ENCODE peak calls at places on chromosomes 6 and 20, in ten cellular contexts. One of them, this sample, is unnamed.

GRCh38 chr6:35489995-35490791 is 6.7 kb downstream of the TEAD3 start:
- DNase-seq in CD4-positive, alpha-beta T cell: no peak
- DNase-seq in HepG2: no peak
- DNase-seq in trophoblast cell: no peak
- DNase-seq in IMR-90: peak
- DNase-seq in GM12864: no peak
- DNase-seq in ovary: peak
- DNase-seq in NCI-H1436 treated with DMSO at 0.1 percent for 48 hours: no peak
- DNase-seq in tibial nerve: peak
- DNase-seq in Ammon's horn: no peak
- DNase-seq in this sample: peak

GRCh38 chr20:20393770-20394169 is 25.9 kb downstream of the INSM1 start:
- DNase-seq in CD4-positive, alpha-beta T cell: no peak
- DNase-seq in HepG2: no peak
- DNase-seq in trophoblast cell: no peak
- DNase-seq in IMR-90: peak
- DNase-seq in GM12864: no peak
- DNase-seq in ovary: no peak
- DNase-seq in NCI-H1436 treated with DMSO at 0.1 percent for 48 hours: no peak
- DNase-seq in tibial nerve: no peak
- DNase-seq in Ammon's horn: no peak
- DNase-seq in this sample: no peak

GRCh38 chr20:60984666-60985065 is 267.4 kb upstream of the CDH4 start:
- DNase-seq in CD4-positive, alpha-beta T cell: no peak
- DNase-seq in HepG2: no peak
- DNase-seq in trophoblast cell: no peak
- DNase-seq in IMR-90: no peak
- DNase-seq in GM12864: no peak
- DNase-seq in ovary: no peak
- DNase-seq in NCI-H1436 treated with DMSO at 0.1 percent for 48 hours: no peak
- DNase-seq in tibial nerve: no peak
- DNase-seq in Ammon's horn: no peak
- DNase-seq in this sample: no peak

GRCh38 chr6:75368151-75368779 is 83.7 kb upstream of the TMEM30A start:
- DNase-seq in CD4-positive, alpha-beta T cell: no peak
- DNase-seq in HepG2: peak
- DNase-seq in trophoblast cell: peak
- DNase-seq in IMR-90: peak
- DNase-seq in GM12864: no peak
- DNase-seq in ovary: no peak
- DNase-seq in NCI-H1436 treated with DMSO at 0.1 percent for 48 hours: no peak
- DNase-seq in tibial nerve: no peak
- DNase-seq in Ammon's horn: no peak
- DNase-seq in this sample: peak

GRCh38 chr6:155599571-155599970 is 143.9 kb upstream of the NOX3 start:
- DNase-seq in CD4-positive, alpha-beta T cell: no peak
- DNase-seq in HepG2: no peak
- DNase-seq in trophoblast cell: no peak
- DNase-seq in IMR-90: no peak
- DNase-seq in GM12864: no peak
- DNase-seq in ovary: no peak
- DNase-seq in NCI-H1436 treated with DMSO at 0.1 percent for 48 hours: no peak
- DNase-seq in tibial nerve: no peak
- DNase-seq in Ammon's horn: peak
- DNase-seq in this sample: peak

GRCh38 chr6:77015350-77015749 is 447.9 kb downstream of the HTR1B start:
- DNase-seq in CD4-positive, alpha-beta T cell: no peak
- DNase-seq in HepG2: no peak
- DNase-seq in trophoblast cell: no peak
- DNase-seq in IMR-90: peak
- DNase-seq in GM12864: no peak
- DNase-seq in ovary: no peak
- DNase-seq in NCI-H1436 treated with DMSO at 0.1 percent for 48 hours: no peak
- DNase-seq in tibial nerve: no peak
- DNase-seq in Ammon's horn: peak
- DNase-seq in this sample: no peak

GRCh38 chr6:78629154-78629721 is 238.1 kb upstream of the IRAK1BP1 start:
- DNase-seq in CD4-positive, alpha-beta T cell: no peak
- DNase-seq in HepG2: no peak
- DNase-seq in trophoblast cell: no peak
- DNase-seq in IMR-90: peak
- DNase-seq in GM12864: no peak
- DNase-seq in ovary: no peak
- DNase-seq in NCI-H1436 treated with DMSO at 0.1 percent for 48 hours: no peak
- DNase-seq in tibial nerve: no peak
- DNase-seq in Ammon's horn: peak
- DNase-seq in this sample: peak

GRCh38 chr6:52746213-52746612 is 17.1 kb downstream of the GSTA2 start:
- DNase-seq in CD4-positive, alpha-beta T cell: no peak
- DNase-seq in HepG2: no peak
- DNase-seq in trophoblast cell: no peak
- DNase-seq in IMR-90: no peak
- DNase-seq in GM12864: no peak
- DNase-seq in ovary: no peak
- DNase-seq in NCI-H1436 treated with DMSO at 0.1 percent for 48 hours: no peak
- DNase-seq in tibial nerve: no peak
- DNase-seq in Ammon's horn: no peak
- DNase-seq in this sample: no peak

GRCh38 chr6:143279385-143279784 is 171.1 kb downstream of the ADAT2 start:
- DNase-seq in CD4-positive, alpha-beta T cell: no peak
- DNase-seq in HepG2: peak
- DNase-seq in trophoblast cell: no peak
- DNase-seq in IMR-90: peak
- DNase-seq in GM12864: no peak
- DNase-seq in ovary: no peak
- DNase-seq in NCI-H1436 treated with DMSO at 0.1 percent for 48 hours: no peak
- DNase-seq in tibial nerve: no peak
- DNase-seq in Ammon's horn: no peak
- DNase-seq in this sample: peak

GRCh38 chr20:57662313-57663240 is 42.4 kb upstream of the ZBP1 start:
- DNase-seq in CD4-positive, alpha-beta T cell: no peak
- DNase-seq in HepG2: no peak
- DNase-seq in trophoblast cell: peak
- DNase-seq in IMR-90: no peak
- DNase-seq in GM12864: no peak
- DNase-seq in ovary: peak
- DNase-seq in NCI-H1436 treated with DMSO at 0.1 percent for 48 hours: no peak
- DNase-seq in tibial nerve: no peak
- DNase-seq in Ammon's horn: no peak
- DNase-seq in this sample: peak

GRCh38 chr6:143941852-143942627 is 66.0 kb downstream of the PLAGL1 start:
- DNase-seq in CD4-positive, alpha-beta T cell: peak
- DNase-seq in HepG2: peak
- DNase-seq in trophoblast cell: no peak
- DNase-seq in IMR-90: peak
- DNase-seq in GM12864: peak
- DNase-seq in ovary: peak
- DNase-seq in NCI-H1436 treated with DMSO at 0.1 percent for 48 hours: no peak
- DNase-seq in tibial nerve: no peak
- DNase-seq in Ammon's horn: peak
- DNase-seq in this sample: peak

GRCh38 chr6:118501099-118501498 is 47.0 kb upstream of the PLN start:
- DNase-seq in CD4-positive, alpha-beta T cell: no peak
- DNase-seq in HepG2: no peak
- DNase-seq in trophoblast cell: no peak
- DNase-seq in IMR-90: no peak
- DNase-seq in GM12864: no peak
- DNase-seq in ovary: no peak
- DNase-seq in NCI-H1436 treated with DMSO at 0.1 percent for 48 hours: no peak
- DNase-seq in tibial nerve: no peak
- DNase-seq in Ammon's horn: no peak
- DNase-seq in this sample: no peak

GRCh38 chr6:150876598-150876997 is 11.1 kb downstream of the MTHFD1L start:
- DNase-seq in CD4-positive, alpha-beta T cell: no peak
- DNase-seq in HepG2: no peak
- DNase-seq in trophoblast cell: no peak
- DNase-seq in IMR-90: peak
- DNase-seq in GM12864: no peak
- DNase-seq in ovary: no peak
- DNase-seq in NCI-H1436 treated with DMSO at 0.1 percent for 48 hours: no peak
- DNase-seq in tibial nerve: no peak
- DNase-seq in Ammon's horn: peak
- DNase-seq in this sample: no peak

GRCh38 chr6:29926795-29927427 is 15.4 kb upstream of the HLA-A start:
- DNase-seq in CD4-positive, alpha-beta T cell: peak
- DNase-seq in HepG2: peak
- DNase-seq in trophoblast cell: peak
- DNase-seq in IMR-90: peak
- DNase-seq in GM12864: no peak
- DNase-seq in ovary: peak
- DNase-seq in NCI-H1436 treated with DMSO at 0.1 percent for 48 hours: peak
- DNase-seq in tibial nerve: peak
- DNase-seq in Ammon's horn: peak
- DNase-seq in this sample: peak

GRCh38 chr20:14921546-14921945 is 584.1 kb upstream of the FLRT3 start:
- DNase-seq in CD4-positive, alpha-beta T cell: no peak
- DNase-seq in HepG2: no peak
- DNase-seq in trophoblast cell: no peak
- DNase-seq in IMR-90: no peak
- DNase-seq in GM12864: no peak
- DNase-seq in ovary: no peak
- DNase-seq in NCI-H1436 treated with DMSO at 0.1 percent for 48 hours: no peak
- DNase-seq in tibial nerve: no peak
- DNase-seq in Ammon's horn: no peak
- DNase-seq in this sample: no peak

GRCh38 chr6:33620584-33621395 is at the start of gene ITPR3:
- DNase-seq in CD4-positive, alpha-beta T cell: peak
- DNase-seq in HepG2: no peak
- DNase-seq in trophoblast cell: no peak
- DNase-seq in IMR-90: peak
- DNase-seq in GM12864: no peak
- DNase-seq in ovary: peak
- DNase-seq in NCI-H1436 treated with DMSO at 0.1 percent for 48 hours: no peak
- DNase-seq in tibial nerve: no peak
- DNase-seq in Ammon's horn: no peak
- DNase-seq in this sample: peak

GRCh38 chr6:9140861-9141534 is 705.7 kb upstream of the SLC35B3 start:
- DNase-seq in CD4-positive, alpha-beta T cell: no peak
- DNase-seq in HepG2: no peak
- DNase-seq in trophoblast cell: no peak
- DNase-seq in IMR-90: peak
- DNase-seq in GM12864: no peak
- DNase-seq in ovary: no peak
- DNase-seq in NCI-H1436 treated with DMSO at 0.1 percent for 48 hours: peak
- DNase-seq in tibial nerve: no peak
- DNase-seq in Ammon's horn: peak
- DNase-seq in this sample: no peak

GRCh38 chr20:62716198-62716940 is 7.7 kb downstream of the NTSR1 start:
- DNase-seq in CD4-positive, alpha-beta T cell: peak
- DNase-seq in HepG2: no peak
- DNase-seq in trophoblast cell: no peak
- DNase-seq in IMR-90: peak
- DNase-seq in GM12864: no peak
- DNase-seq in ovary: no peak
- DNase-seq in NCI-H1436 treated with DMSO at 0.1 percent for 48 hours: no peak
- DNase-seq in tibial nerve: no peak
- DNase-seq in Ammon's horn: no peak
- DNase-seq in this sample: no peak

GRCh38 chr20:52497731-52498130 is 306.2 kb upstream of the ZFP64 start:
- DNase-seq in CD4-positive, alpha-beta T cell: no peak
- DNase-seq in HepG2: no peak
- DNase-seq in trophoblast cell: no peak
- DNase-seq in IMR-90: peak
- DNase-seq in GM12864: no peak
- DNase-seq in ovary: no peak
- DNase-seq in NCI-H1436 treated with DMSO at 0.1 percent for 48 hours: no peak
- DNase-seq in tibial nerve: no peak
- DNase-seq in Ammon's horn: no peak
- DNase-seq in this sample: no peak

GRCh38 chr20:25314497-25315417 is 66.9 kb downstream of the PYGB start:
- DNase-seq in CD4-positive, alpha-beta T cell: no peak
- DNase-seq in HepG2: no peak
- DNase-seq in trophoblast cell: no peak
- DNase-seq in IMR-90: no peak
- DNase-seq in GM12864: no peak
- DNase-seq in ovary: peak
- DNase-seq in NCI-H1436 treated with DMSO at 0.1 percent for 48 hours: no peak
- DNase-seq in tibial nerve: peak
- DNase-seq in Ammon's horn: no peak
- DNase-seq in this sample: peak

GRCh38 chr6:168326294-168327261 is 7.0 kb upstream of the DACT2 start:
- DNase-seq in CD4-positive, alpha-beta T cell: no peak
- DNase-seq in HepG2: peak
- DNase-seq in trophoblast cell: peak
- DNase-seq in IMR-90: no peak
- DNase-seq in GM12864: no peak
- DNase-seq in ovary: no peak
- DNase-seq in NCI-H1436 treated with DMSO at 0.1 percent for 48 hours: no peak
- DNase-seq in tibial nerve: no peak
- DNase-seq in Ammon's horn: no peak
- DNase-seq in this sample: peak

GRCh38 chr20:39269031-39269461 is 306.9 kb downstream of the DHX35 start:
- DNase-seq in CD4-positive, alpha-beta T cell: no peak
- DNase-seq in HepG2: peak
- DNase-seq in trophoblast cell: no peak
- DNase-seq in IMR-90: peak
- DNase-seq in GM12864: no peak
- DNase-seq in ovary: peak
- DNase-seq in NCI-H1436 treated with DMSO at 0.1 percent for 48 hours: no peak
- DNase-seq in tibial nerve: peak
- DNase-seq in Ammon's horn: peak
- DNase-seq in this sample: peak

GRCh38 chr20:47356220-47356525 is 326 bp downstream of the ZMYND8 start:
- DNase-seq in CD4-positive, alpha-beta T cell: no peak
- DNase-seq in HepG2: no peak
- DNase-seq in trophoblast cell: no peak
- DNase-seq in IMR-90: no peak
- DNase-seq in GM12864: no peak
- DNase-seq in ovary: no peak
- DNase-seq in NCI-H1436 treated with DMSO at 0.1 percent for 48 hours: no peak
- DNase-seq in tibial nerve: no peak
- DNase-seq in Ammon's horn: no peak
- DNase-seq in this sample: no peak

GRCh38 chr20:26243731-26244130 is 547.1 kb upstream of the ZNF337 start:
- DNase-seq in CD4-positive, alpha-beta T cell: no peak
- DNase-seq in HepG2: no peak
- DNase-seq in trophoblast cell: no peak
- DNase-seq in IMR-90: no peak
- DNase-seq in GM12864: no peak
- DNase-seq in ovary: no peak
- DNase-seq in NCI-H1436 treated with DMSO at 0.1 percent for 48 hours: no peak
- DNase-seq in tibial nerve: no peak
- DNase-seq in Ammon's horn: no peak
- DNase-seq in this sample: no peak

GRCh38 chr6:163572612-163573011 is 158.1 kb downstream of the QKI start:
- DNase-seq in CD4-positive, alpha-beta T cell: no peak
- DNase-seq in HepG2: no peak
- DNase-seq in trophoblast cell: no peak
- DNase-seq in IMR-90: peak
- DNase-seq in GM12864: no peak
- DNase-seq in ovary: no peak
- DNase-seq in NCI-H1436 treated with DMSO at 0.1 percent for 48 hours: no peak
- DNase-seq in tibial nerve: no peak
- DNase-seq in Ammon's horn: no peak
- DNase-seq in this sample: no peak